ENCODE peak calls at places on chromosomes 4 and X, in six cellular contexts. H is H7, T is uterus, G is fibroblast of mammary gland, Y is suprapubic skin, F is NCI-H2171 treated with DMSO at 0.1 percent for 48 hours. N is an unnamed sample.

GRCh38 chrX:152904151-152905080 is 6.5 kb downstream of the ZNF185 start:
- DNase-seq in G (peak; percentile 65), T (peak; percentile 54), H (peak; percentile 91), F (peak; percentile 13), Y (no peak), N (peak; percentile 86)

GRCh38 chr4:143773998-143774898 is 73.8 kb upstream of the FREM3 start:
- DNase-seq in H (peak; percentile 6), T (no peak), G (peak; percentile 68), F (peak; percentile 19), Y (no peak), N (peak; percentile 84)

GRCh38 chrX:148784859-148785655 is 284.6 kb downstream of the AFF2 start:
- DNase-seq in Y (no peak), F (no peak), T (no peak), H (peak; percentile 6), G (no peak), N (peak; percentile 47)

GRCh38 chr4:76607846-76608245 is 172.8 kb downstream of the SHROOM3 start:
- DNase-seq in H (no peak), Y (no peak), G (no peak), T (no peak), F (no peak), N (no peak)

GRCh38 chr4:38782452-38783108 is at the start of gene TLR10:
- DNase-seq in T (peak; percentile 53), Y (no peak), F (peak; percentile 42), H (peak; percentile 17), G (peak; percentile 58), N (peak; percentile 66)

GRCh38 chrX:133923113-133923512 is 62.3 kb downstream of the GPC3 start:
- DNase-seq in T (no peak), Y (no peak), H (no peak), F (no peak), G (no peak), N (no peak)

GRCh38 chrX:1391370-1391706 is 575 bp downstream of the SLC25A6 start:
- DNase-seq in H (peak; percentile 98), T (no peak), G (no peak), F (no peak), Y (no peak), N (peak; percentile 94)

GRCh38 chrX:85503258-85504158 is 124.0 kb upstream of the POF1B start:
- DNase-seq in Y (no peak), T (no peak), G (no peak), F (no peak), H (no peak), N (no peak)

GRCh38 chrX:54076903-54077302 is 32.6 kb upstream of the PHF8 start:
- DNase-seq in F (no peak), H (no peak), G (peak; percentile 43), Y (no peak), T (no peak), N (no peak)

GRCh38 chr4:74997942-74998341 is 65.0 kb downstream of the PARM1 start:
- DNase-seq in G (no peak), H (no peak), F (no peak), T (no peak), Y (no peak), N (no peak)

GRCh38 chr4:21885241-21885640 is 63.3 kb downstream of the KCNIP4 start:
- DNase-seq in T (no peak), F (no peak), G (peak; percentile 84), H (no peak), Y (no peak), N (no peak)

GRCh38 chrX:133638285-133638684 is 223.0 kb upstream of the GPC4 start:
- DNase-seq in Y (no peak), H (no peak), T (no peak), F (no peak), G (peak; percentile 46), N (no peak)

GRCh38 chr4:74886490-74886889 is 46.4 kb upstream of the PARM1 start:
- DNase-seq in T (no peak), Y (no peak), F (peak; percentile 8), G (peak; percentile 74), H (no peak), N (no peak)

GRCh38 chrX:136689441-136689840 is 41.5 kb downstream of the CD40LG start:
- DNase-seq in F (no peak), H (peak; percentile 19), Y (no peak), G (no peak), T (no peak), N (peak; percentile 52)

GRCh38 chr4:76308548-76308947 is 2.0 kb downstream of the STBD1 start:
- DNase-seq in G (no peak), Y (no peak), T (no peak), H (no peak), F (no peak), N (no peak)

GRCh38 chr4:3344596-3344995 is 51.8 kb downstream of the RGS12 start:
- DNase-seq in H (no peak), G (no peak), Y (peak; percentile 44), F (no peak), T (no peak), N (no peak)

GRCh38 chrX:47643926-47644325 is 6.4 kb downstream of the ELK1 start:
- DNase-seq in Y (no peak), F (no peak), T (no peak), H (peak; percentile 38), G (peak; percentile 47), N (no peak)

GRCh38 chrX:118975831-118976598 is 1.6 kb downstream of the LONRF3 start:
- DNase-seq in T (peak; percentile 77), Y (peak; percentile 87), F (no peak), H (peak; percentile 72), G (peak; percentile 19), N (peak; percentile 69)

GRCh38 chrX:7139202-7140081 is 8.1 kb upstream of the STS start:
- DNase-seq in Y (no peak), G (peak; percentile 89), F (no peak), T (no peak), H (no peak), N (no peak)

GRCh38 chrX:56947695-56948094 is 47.6 kb downstream of the SPIN3 start:
- DNase-seq in H (no peak), G (peak; percentile 11), Y (no peak), T (no peak), F (no peak), N (no peak)

GRCh38 chr4:153950100-153950979 is 161.5 kb upstream of the SFRP2 start:
- DNase-seq in G (no peak), Y (no peak), T (no peak), H (no peak), F (no peak), N (no peak)

GRCh38 chrX:108044554-108045256 is at the start of gene VSIG1:
- DNase-seq in F (no peak), Y (no peak), T (no peak), G (no peak), H (no peak), N (no peak)

GRCh38 chrX:109774706-109775105 is 41.6 kb upstream of the ACSL4 start:
- DNase-seq in H (peak; percentile 19), Y (no peak), G (peak; percentile 90), F (no peak), T (no peak), N (no peak)

GRCh38 chr4:23484689-23485088 is 405.2 kb downstream of the PPARGC1A start:
- DNase-seq in H (no peak), F (no peak), Y (no peak), G (no peak), T (no peak), N (no peak)

GRCh38 chr4:180449395-180449956 is 1793.7 kb upstream of the TENM3 start:
- DNase-seq in H (peak; percentile 32), G (no peak), T (no peak), F (no peak), Y (no peak), N (peak; percentile 84)

GRCh38 chr4:80471701-80472100 is 136.2 kb downstream of the CFAP299 start:
- DNase-seq in T (no peak), H (peak; percentile 22), F (no peak), G (no peak), Y (no peak), N (peak; percentile 83)

GRCh38 chr4:114019972-114020358 is 40.5 kb upstream of the ARSJ start:
- DNase-seq in H (no peak), G (no peak), Y (no peak), T (no peak), F (no peak), N (no peak)

GRCh38 chr4:174425669-174426068 is 96.6 kb downstream of the HPGD start:
- DNase-seq in F (no peak), H (no peak), G (no peak), T (no peak), Y (no peak), N (no peak)

GRCh38 chr4:185911556-185912064 is 99.6 kb upstream of the SORBS2 start:
- DNase-seq in T (no peak), G (peak; percentile 20), H (no peak), Y (no peak), F (no peak), N (no peak)

GRCh38 chr4:3480528-3481112 is 17.5 kb downstream of the DOK7 start:
- DNase-seq in H (peak; percentile 97), G (peak; percentile 64), F (peak; percentile 56), T (peak; percentile 49), Y (no peak), N (peak; percentile 99)

GRCh38 chr4:5967783-5968182 is 50.4 kb downstream of the C4orf50 start:
- DNase-seq in Y (no peak), F (no peak), T (no peak), H (peak; percentile 51), G (no peak), N (peak; percentile 56)

GRCh38 chr4:2793920-2794706 is 1.2 kb downstream of the SH3BP2 start:
- DNase-seq in Y (peak; percentile 80), G (no peak), F (peak; percentile 54), T (peak; percentile 27), H (no peak), N (peak; percentile 58)

GRCh38 chrX:115367956-115368355 is 78.4 kb downstream of the LUZP4 start:
- DNase-seq in F (no peak), T (no peak), H (no peak), Y (no peak), G (peak; percentile 41), N (no peak)